ENCODE peak calls at places on chromosome 11, in six cellular contexts. One of them, this sample, is unnamed.

GRCh38 chr11:102760355-102761035 is 19.9 kb downstream of the MMP10 start:
- DNase-seq in fibroblast of villous mesenchyme: peak; percentile 97
- DNase-seq in psoas muscle: no peak
- DNase-seq in fibroblast of pulmonary artery: peak; percentile 93
- DNase-seq in kidney: no peak
- DNase-seq in astrocyte of the cerebellum: peak; percentile 42
- DNase-seq in this sample: peak; percentile 94

GRCh38 chr11:67002297-67002913 is 20.5 kb upstream of the SYT12 start:
- DNase-seq in fibroblast of villous mesenchyme: no peak
- DNase-seq in psoas muscle: no peak
- DNase-seq in fibroblast of pulmonary artery: no peak
- DNase-seq in kidney: no peak
- DNase-seq in astrocyte of the cerebellum: no peak
- DNase-seq in this sample: no peak

GRCh38 chr11:128884703-128885338 is 6.3 kb upstream of the KCNJ5 start:
- DNase-seq in fibroblast of villous mesenchyme: peak; percentile 78
- DNase-seq in psoas muscle: no peak
- DNase-seq in fibroblast of pulmonary artery: peak; percentile 79
- DNase-seq in kidney: no peak
- DNase-seq in astrocyte of the cerebellum: peak; percentile 49
- DNase-seq in this sample: peak; percentile 70

GRCh38 chr11:21723681-21724080 is 469.2 kb upstream of the ANO5 start:
- DNase-seq in fibroblast of villous mesenchyme: no peak
- DNase-seq in psoas muscle: no peak
- DNase-seq in fibroblast of pulmonary artery: no peak
- DNase-seq in kidney: no peak
- DNase-seq in astrocyte of the cerebellum: no peak
- DNase-seq in this sample: no peak

GRCh38 chr11:134047586-134047999 is 21.3 kb upstream of the JAM3 start:
- DNase-seq in fibroblast of villous mesenchyme: peak; percentile 87
- DNase-seq in psoas muscle: peak; percentile 89
- DNase-seq in fibroblast of pulmonary artery: peak; percentile 93
- DNase-seq in kidney: no peak
- DNase-seq in astrocyte of the cerebellum: no peak
- DNase-seq in this sample: peak; percentile 58

GRCh38 chr11:120180571-120181445 is 30.0 kb upstream of the OAF start:
- DNase-seq in fibroblast of villous mesenchyme: peak; percentile 30
- DNase-seq in psoas muscle: peak; percentile 39
- DNase-seq in fibroblast of pulmonary artery: peak; percentile 62
- DNase-seq in kidney: peak; percentile 50
- DNase-seq in astrocyte of the cerebellum: no peak
- DNase-seq in this sample: peak; percentile 27

GRCh38 chr11:119905162-119905561 is 176.2 kb upstream of the NECTIN1 start:
- DNase-seq in fibroblast of villous mesenchyme: no peak
- DNase-seq in psoas muscle: no peak
- DNase-seq in fibroblast of pulmonary artery: no peak
- DNase-seq in kidney: no peak
- DNase-seq in astrocyte of the cerebellum: no peak
- DNase-seq in this sample: no peak

GRCh38 chr11:47148903-47149535 is 27.7 kb downstream of the ARFGAP2 start:
- DNase-seq in fibroblast of villous mesenchyme: peak; percentile 18
- DNase-seq in psoas muscle: no peak
- DNase-seq in fibroblast of pulmonary artery: no peak
- DNase-seq in kidney: peak; percentile 50
- DNase-seq in astrocyte of the cerebellum: no peak
- DNase-seq in this sample: no peak

DNA sequence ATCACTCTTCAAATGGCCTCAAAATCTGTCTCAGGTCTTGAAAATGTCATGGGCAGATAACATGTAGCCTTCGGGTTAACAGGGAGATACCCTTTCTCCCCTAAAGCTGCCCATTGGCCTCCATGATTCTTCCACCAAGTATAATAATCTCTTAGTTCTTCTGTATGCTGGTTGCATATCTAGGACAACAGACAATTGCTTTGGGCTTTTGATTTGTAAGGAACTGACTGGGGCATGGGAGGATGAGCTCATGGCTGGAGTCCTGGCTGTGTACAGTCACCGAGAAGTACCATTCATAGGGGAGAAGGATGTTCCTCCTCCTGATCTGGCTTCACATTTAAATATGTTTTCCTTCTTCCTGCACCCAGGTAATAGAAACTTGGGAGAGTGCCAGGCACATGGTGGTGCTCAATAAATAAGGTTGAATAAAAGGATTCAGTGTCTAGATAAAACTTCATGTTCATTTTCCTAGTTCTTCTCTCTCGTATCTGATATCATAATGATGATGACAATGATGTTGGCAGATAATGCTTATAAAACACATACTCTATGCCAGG is 2.8 kb upstream of the AMPD3 start:
- DNase-seq in fibroblast of villous mesenchyme: no peak
- DNase-seq in psoas muscle: no peak
- DNase-seq in fibroblast of pulmonary artery: no peak
- DNase-seq in kidney: no peak
- DNase-seq in astrocyte of the cerebellum: no peak
- DNase-seq in this sample: no peak
- H3K4me3 ChIP-seq in fibroblast of villous mesenchyme: no peak overlapping the region
- H3K4me3 ChIP-seq in psoas muscle: no peak overlapping the region
- H3K4me3 ChIP-seq in fibroblast of pulmonary artery: no peak overlapping the region
- H3K4me3 ChIP-seq in kidney: no peak overlapping the region
- H3K4me3 ChIP-seq in astrocyte of the cerebellum: no peak overlapping the region
- H3K4me3 ChIP-seq in this sample: no peak overlapping the region

DNA sequence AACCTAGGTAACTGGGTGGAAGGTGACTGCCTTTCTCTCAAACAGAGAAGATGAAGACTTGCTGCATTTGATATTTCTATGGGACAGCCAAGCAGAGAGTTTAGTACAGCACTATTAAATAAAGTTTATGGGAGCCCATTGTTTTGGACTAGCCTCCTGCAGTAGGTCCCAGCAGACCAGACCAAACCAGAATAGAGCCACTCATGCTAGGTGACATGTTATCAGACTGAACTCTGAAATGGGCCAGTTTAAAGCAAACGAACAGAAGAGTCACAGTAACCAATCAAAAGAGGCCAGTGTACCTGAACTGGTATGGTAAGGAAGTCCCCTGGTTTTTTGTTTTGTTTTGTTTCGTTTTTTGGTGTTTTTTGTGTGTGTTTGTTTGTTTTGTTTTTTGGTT is 7.9 kb upstream of the MPZL2 start:
- DNase-seq in fibroblast of villous mesenchyme: no peak
- DNase-seq in psoas muscle: no peak
- DNase-seq in fibroblast of pulmonary artery: no peak
- DNase-seq in kidney: no peak
- DNase-seq in astrocyte of the cerebellum: no peak
- DNase-seq in this sample: no peak
- TF ChIP-seq CTCF in fibroblast of villous mesenchyme: no peak
- TF ChIP-seq CTCF in psoas muscle: no peak
- TF ChIP-seq CTCF in fibroblast of pulmonary artery: no peak
- TF ChIP-seq CTCF in kidney: no peak
- TF ChIP-seq CTCF in astrocyte of the cerebellum: no peak
- TF ChIP-seq CTCF in this sample: no peak

DNA sequence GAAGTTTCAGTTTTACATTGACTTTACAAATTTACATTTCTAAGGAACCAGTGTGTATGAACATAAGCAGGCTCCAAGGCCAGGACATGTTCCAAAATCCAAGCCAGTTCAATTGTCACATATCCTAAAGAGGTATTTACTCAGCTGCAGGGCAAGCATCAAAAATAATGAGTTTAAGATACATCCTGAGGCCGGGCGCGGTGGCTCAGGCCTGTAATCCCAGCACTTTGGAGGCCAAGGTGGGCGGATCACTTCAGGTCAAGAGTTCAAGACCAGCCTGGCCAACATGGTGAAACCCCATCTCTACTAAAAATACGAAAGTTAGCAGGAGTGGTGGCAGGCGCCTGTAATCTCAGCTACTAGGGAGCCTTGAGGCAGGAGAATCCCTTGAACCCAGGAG is 39.0 kb upstream of the AKIP1 start:
- DNase-seq in fibroblast of villous mesenchyme: peak; percentile 34
- DNase-seq in psoas muscle: no peak
- DNase-seq in fibroblast of pulmonary artery: no peak
- DNase-seq in kidney: no peak
- DNase-seq in astrocyte of the cerebellum: no peak
- DNase-seq in this sample: no peak
- H3K4me3 ChIP-seq in fibroblast of villous mesenchyme: no peak overlapping the region
- H3K4me3 ChIP-seq in psoas muscle: peak overlapping the region; percentile 90
- H3K4me3 ChIP-seq in fibroblast of pulmonary artery: no peak overlapping the region
- H3K4me3 ChIP-seq in kidney: no peak overlapping the region
- H3K4me3 ChIP-seq in astrocyte of the cerebellum: no peak overlapping the region
- H3K4me3 ChIP-seq in this sample: no peak overlapping the region

GRCh38 chr11:95734009-95734572 is 55.5 kb downstream of the FAM76B start:
- DNase-seq in fibroblast of villous mesenchyme: no peak
- DNase-seq in psoas muscle: no peak
- DNase-seq in fibroblast of pulmonary artery: no peak
- DNase-seq in kidney: no peak
- DNase-seq in astrocyte of the cerebellum: no peak
- DNase-seq in this sample: no peak

GRCh38 chr11:95739526-95739925 is 50.1 kb downstream of the FAM76B start:
- DNase-seq in fibroblast of villous mesenchyme: no peak
- DNase-seq in psoas muscle: no peak
- DNase-seq in fibroblast of pulmonary artery: no peak
- DNase-seq in kidney: no peak
- DNase-seq in astrocyte of the cerebellum: no peak
- DNase-seq in this sample: no peak

GRCh38 chr11:95736268-95737208 is 53.0 kb downstream of the FAM76B start:
- DNase-seq in fibroblast of villous mesenchyme: peak; percentile 16
- DNase-seq in psoas muscle: no peak
- DNase-seq in fibroblast of pulmonary artery: peak; percentile 24
- DNase-seq in kidney: no peak
- DNase-seq in astrocyte of the cerebellum: no peak
- DNase-seq in this sample: no peak

GRCh38 chr11:95739108-95739507 is 50.5 kb downstream of the FAM76B start:
- DNase-seq in fibroblast of villous mesenchyme: no peak
- DNase-seq in psoas muscle: no peak
- DNase-seq in fibroblast of pulmonary artery: no peak
- DNase-seq in kidney: no peak
- DNase-seq in astrocyte of the cerebellum: no peak
- DNase-seq in this sample: no peak
- TF ChIP-seq CTCF in fibroblast of villous mesenchyme: no peak
- TF ChIP-seq CTCF in psoas muscle: no peak
- TF ChIP-seq CTCF in fibroblast of pulmonary artery: peak; percentile 15
- TF ChIP-seq CTCF in kidney: no peak
- TF ChIP-seq CTCF in astrocyte of the cerebellum: no peak
- TF ChIP-seq CTCF in this sample: no peak

DNA sequence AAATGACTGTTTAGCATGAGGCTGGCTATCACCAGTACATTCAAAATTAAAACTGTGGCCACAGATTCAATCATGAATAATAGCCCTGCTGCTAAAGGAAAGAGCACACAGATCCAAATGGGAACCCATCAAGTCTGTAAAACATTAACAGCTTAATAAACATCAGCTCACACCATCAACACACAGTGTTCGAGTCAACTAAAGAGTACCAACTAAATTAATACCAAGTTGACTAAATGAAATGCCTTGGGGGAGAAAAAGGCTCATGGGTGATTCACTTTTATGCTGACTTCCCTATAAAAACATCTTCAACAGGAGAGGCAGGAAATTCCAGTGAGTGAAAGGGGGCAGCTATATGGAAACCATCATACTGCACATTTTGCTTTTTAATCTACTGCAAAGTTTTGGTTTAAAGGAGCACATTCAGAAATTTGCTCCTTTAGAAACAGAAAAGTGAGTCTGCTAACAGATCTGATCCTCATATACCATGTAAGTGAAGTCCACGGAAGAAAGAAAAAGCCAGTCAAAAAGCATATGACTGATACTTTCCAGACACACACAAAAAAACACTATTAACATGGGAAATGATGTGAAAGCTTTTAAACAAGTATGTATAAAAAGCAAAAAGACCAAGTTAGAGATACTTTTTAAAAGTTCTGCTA is 16.3 kb downstream of the LGR4 start:
- DNase-seq in fibroblast of villous mesenchyme: no peak
- DNase-seq in psoas muscle: no peak
- DNase-seq in fibroblast of pulmonary artery: peak; percentile 49
- DNase-seq in kidney: no peak
- DNase-seq in astrocyte of the cerebellum: no peak
- DNase-seq in this sample: peak; percentile 65
- H3K4me3 ChIP-seq in fibroblast of villous mesenchyme: no peak overlapping the region
- H3K4me3 ChIP-seq in psoas muscle: no peak overlapping the region
- H3K4me3 ChIP-seq in fibroblast of pulmonary artery: no peak overlapping the region
- H3K4me3 ChIP-seq in kidney: peak overlapping the region; percentile 36
- H3K4me3 ChIP-seq in astrocyte of the cerebellum: no peak overlapping the region
- H3K4me3 ChIP-seq in this sample: no peak overlapping the region